ENCODE peak calls at places on chromosome 10, in four cellular contexts. C is fibroblast of lung, R is sigmoid colon, P is adrenal gland. Z is an unnamed sample. For H3K4me1, the result is how much of the 10 kb centered on the place peaks cover.

GRCh38 chr10:48926764-48927163 is 12.9 kb downstream of the LRRC18 start:
- DNase-seq in P (no peak), R (no peak), C (no peak), Z (no peak)

GRCh38 chr10:92590623-92591549 is 2.0 kb upstream of the KIF11 start:
- DNase-seq in C (peak), R (no peak), P (peak), Z (peak)

GRCh38 chr10:92405006-92405924 is 114.3 kb downstream of the MARCHF5 start:
- DNase-seq in R (no peak), C (no peak), P (no peak), Z (no peak)

GRCh38 chr10:70662362-70663220 is 9.7 kb upstream of the ADAMTS14 start:
- DNase-seq in P (no peak), C (peak), R (peak), Z (peak)

GRCh38 chr10:78664929-78665525 is 403.7 kb upstream of the ZMIZ1 start:
- DNase-seq in C (peak), P (no peak), R (no peak), Z (no peak)

GRCh38 chr10:119461380-119461779 is 81.1 kb downstream of the RGS10 start:
- DNase-seq in R (no peak), P (no peak), C (no peak), Z (no peak)

GRCh38 chr10:70087641-70088040 is 35.0 kb downstream of the MACROH2A2 start:
- DNase-seq in R (no peak), P (no peak), C (no peak), Z (no peak)

GRCh38 chr10:65234261-65234660 is 1691.6 kb upstream of the LRRTM3 start:
- DNase-seq in P (no peak), R (no peak), C (no peak), Z (no peak)

GRCh38 chr10:66292922-66293321 is 632.9 kb upstream of the LRRTM3 start:
- DNase-seq in C (no peak), R (no peak), P (no peak), Z (no peak)

GRCh38 chr10:43735907-43736306 is 87.2 kb upstream of the ZNF32 start:
- DNase-seq in C (peak), P (no peak), R (no peak), Z (no peak)

GRCh38 chr10:17431871-17432311 is 22.5 kb downstream of the ST8SIA6 start:
- DNase-seq in C (peak), R (no peak), P (no peak), Z (no peak)

GRCh38 chr10:114212153-114212552 is 26.9 kb upstream of the VWA2 start:
- DNase-seq in R (no peak), P (no peak), C (no peak), Z (no peak)

GRCh38 chr10:98920362-98920761 is 315.3 kb downstream of the HPSE2 start:
- DNase-seq in P (no peak), C (no peak), R (no peak), Z (no peak)

GRCh38 chr10:48604408-48605263 is at the start of gene ARHGAP22:
- DNase-seq in R (peak), C (peak), P (peak), Z (peak)

GRCh38 chr10:110803239-110803593 is 68.5 kb upstream of the PDCD4 start:
- DNase-seq in P (no peak), C (peak), R (no peak), Z (no peak)

GRCh38 chr10:3785849-3786290 is 861 bp upstream of the KLF6 start:
- DNase-seq in P (peak), R (peak), C (peak), Z (no peak)

GRCh38 chr10:126017961-126018560 is 121.7 kb downstream of the FANK1 start:
- DNase-seq in R (no peak), C (peak), P (no peak), Z (no peak)

GRCh38 chr10:97000487-97001182 is 168.5 kb downstream of the LCOR start:
- DNase-seq in P (no peak), R (no peak), C (no peak), Z (no peak)
- TF ChIP-seq CTCF in P (no peak), R (no peak), C (no peak), Z (no peak)

GRCh38 chr10:58641708-58642107 is 129.0 kb downstream of the BICC1 start:
- DNase-seq in R (no peak), C (peak), P (no peak), Z (no peak)
- H3K4me1 ChIP-seq in R (under half), C (under half), P (under half), Z (under half)

GRCh38 chr10:31261502-31262311 is 57.3 kb upstream of the ZEB1 start:
- DNase-seq in P (no peak), R (no peak), C (peak), Z (no peak)

GRCh38 chr10:31263903-31264302 is 55.1 kb upstream of the ZEB1 start:
- DNase-seq in R (no peak), P (no peak), C (peak), Z (no peak)

GRCh38 chr10:31262672-31263071 is 56.3 kb upstream of the ZEB1 start:
- DNase-seq in P (peak), R (peak), C (peak), Z (no peak)
- TF ChIP-seq CTCF in P (no peak), R (no peak), C (no peak), Z (no peak)

GRCh38 chr10:42578019-42578418 is 60.4 kb downstream of the ZNF33B start:
- DNase-seq in R (no peak), P (no peak), C (no peak), Z (no peak)

GRCh38 chr10:42576338-42576737 is 62.0 kb downstream of the ZNF33B start:
- DNase-seq in C (no peak), P (no peak), R (no peak), Z (no peak)

GRCh38 chr10:42574336-42574735 is 64.0 kb downstream of the ZNF33B start:
- DNase-seq in C (no peak), P (no peak), R (no peak), Z (no peak)
- H3K4me1 ChIP-seq in C (under half), P (under half), R (under half), Z (under half)

GRCh38 chr10:31621733-31622132 is 302.7 kb downstream of the ZEB1 start:
- DNase-seq in P (no peak), C (no peak), R (no peak), Z (no peak)

GRCh38 chr10:31622993-31623392 is 304.0 kb downstream of the ZEB1 start:
- DNase-seq in P (no peak), C (peak), R (peak), Z (no peak)

GRCh38 chr10:31619410-31620095 is 300.5 kb downstream of the ZEB1 start:
- DNase-seq in R (peak), P (no peak), C (no peak), Z (no peak)

GRCh38 chr10:31618541-31619291 is 299.7 kb downstream of the ZEB1 start:
- DNase-seq in P (peak), C (peak), R (peak), Z (no peak)

DNA sequence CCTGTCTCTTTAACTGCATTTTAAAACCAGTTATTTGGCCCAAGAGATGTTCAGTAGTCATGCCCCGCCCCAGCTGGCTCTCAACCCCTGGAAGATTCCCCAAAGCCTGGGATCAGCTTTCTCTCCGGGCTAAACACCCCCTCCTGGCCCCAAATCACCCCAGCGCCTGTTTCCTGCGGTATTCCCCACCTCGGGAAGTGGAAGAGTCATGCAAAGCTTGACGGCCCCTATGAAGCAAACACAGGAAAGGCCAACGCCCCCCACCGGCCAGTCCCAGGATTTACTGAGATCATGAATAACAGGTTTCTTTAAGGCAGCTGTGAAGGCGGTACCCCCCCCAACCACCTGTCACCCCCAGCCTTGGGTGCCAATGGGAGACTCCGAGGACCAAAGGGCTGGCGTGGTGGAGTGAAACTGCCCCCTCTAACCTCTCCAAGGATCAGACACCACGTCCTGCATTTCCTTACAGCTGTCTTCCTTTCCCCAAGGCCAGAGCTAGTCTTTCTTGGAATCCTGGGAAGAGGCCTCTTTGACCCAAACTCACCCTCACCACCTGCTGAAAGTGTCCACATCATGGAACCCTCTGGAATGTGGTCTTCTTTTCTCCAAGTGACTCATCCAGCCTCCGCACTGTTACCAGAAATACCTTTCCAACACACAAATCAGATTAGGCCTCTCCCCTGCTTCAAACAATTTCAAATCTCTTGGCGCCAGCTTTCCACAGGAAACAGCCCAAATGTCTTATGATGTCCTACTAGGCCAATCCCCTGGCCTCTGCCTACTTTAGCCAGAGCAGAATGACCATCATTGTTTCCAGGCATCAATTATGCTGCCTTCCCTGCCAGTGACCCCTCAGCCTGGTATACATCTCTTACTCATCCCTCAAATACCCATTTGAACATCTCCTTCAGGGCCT is 301.5 kb downstream of the ZEB1 start:
- DNase-seq in R (peak), C (peak), P (no peak), Z (no peak)
- TF ChIP-seq CTCF in R (no peak), C (peak), P (no peak), Z (peak)

GRCh38 chr10:89262331-89263020 is 10.9 kb upstream of the LIPA start:
- DNase-seq in C (peak), P (no peak), R (no peak), Z (no peak)
- H3K4me1 ChIP-seq in C (under half), P (under half), R (under half), Z (under half)